ENCODE peak calls at places on chromosome 21, in ten cellular contexts. One of them, this sample, is unnamed.

GRCh38 chr21:45130324-45130774 is 56.0 kb downstream of the ADARB1 start:
- DNase-seq in NCI-H460: peak
- DNase-seq in T-helper 2 cell: no peak
- DNase-seq in NAMALWA: no peak
- DNase-seq in pons: no peak
- DNase-seq in left colon: no peak
- DNase-seq in HCEC 1CT: peak
- DNase-seq in glutamatergic neuron: no peak
- DNase-seq in non-pigmented ciliary epithelial cell: peak
- DNase-seq in cardiac muscle cell: peak
- DNase-seq in this sample: no peak

GRCh38 chr21:28639742-28640141 is 352.9 kb downstream of the LTN1 start:
- DNase-seq in HCEC 1CT: no peak
- DNase-seq in non-pigmented ciliary epithelial cell: no peak
- DNase-seq in glutamatergic neuron: no peak
- DNase-seq in pons: no peak
- DNase-seq in NAMALWA: no peak
- DNase-seq in NCI-H460: no peak
- DNase-seq in T-helper 2 cell: no peak
- DNase-seq in left colon: no peak
- DNase-seq in cardiac muscle cell: peak
- DNase-seq in this sample: no peak

GRCh38 chr21:42010507-42011493 is 640 bp upstream of the ZBTB21 start:
- DNase-seq in NCI-H460: no peak
- DNase-seq in HCEC 1CT: peak
- DNase-seq in glutamatergic neuron: peak
- DNase-seq in pons: no peak
- DNase-seq in T-helper 2 cell: peak
- DNase-seq in non-pigmented ciliary epithelial cell: no peak
- DNase-seq in left colon: peak
- DNase-seq in NAMALWA: peak
- DNase-seq in cardiac muscle cell: peak
- DNase-seq in this sample: peak

GRCh38 chr21:46190491-46191131 is 6.4 kb upstream of the SPATC1L start:
- DNase-seq in left colon: no peak
- DNase-seq in T-helper 2 cell: no peak
- DNase-seq in non-pigmented ciliary epithelial cell: no peak
- DNase-seq in glutamatergic neuron: no peak
- DNase-seq in cardiac muscle cell: no peak
- DNase-seq in NAMALWA: no peak
- DNase-seq in pons: no peak
- DNase-seq in HCEC 1CT: no peak
- DNase-seq in NCI-H460: no peak
- DNase-seq in this sample: no peak

GRCh38 chr21:41433566-41433965 is 7.5 kb downstream of the MX1 start:
- DNase-seq in NCI-H460: no peak
- DNase-seq in pons: no peak
- DNase-seq in T-helper 2 cell: no peak
- DNase-seq in NAMALWA: no peak
- DNase-seq in HCEC 1CT: no peak
- DNase-seq in left colon: no peak
- DNase-seq in cardiac muscle cell: no peak
- DNase-seq in glutamatergic neuron: no peak
- DNase-seq in non-pigmented ciliary epithelial cell: no peak
- DNase-seq in this sample: no peak

GRCh38 chr21:37227071-37228002 is 39.8 kb downstream of the VPS26C start:
- DNase-seq in NCI-H460: no peak
- DNase-seq in HCEC 1CT: no peak
- DNase-seq in non-pigmented ciliary epithelial cell: no peak
- DNase-seq in pons: no peak
- DNase-seq in left colon: no peak
- DNase-seq in NAMALWA: no peak
- DNase-seq in glutamatergic neuron: no peak
- DNase-seq in T-helper 2 cell: no peak
- DNase-seq in cardiac muscle cell: no peak
- DNase-seq in this sample: no peak

GRCh38 chr21:44686000-44686781 is 4.2 kb upstream of the KRTAP12-1 start:
- DNase-seq in pons: no peak
- DNase-seq in glutamatergic neuron: no peak
- DNase-seq in NCI-H460: no peak
- DNase-seq in left colon: no peak
- DNase-seq in non-pigmented ciliary epithelial cell: no peak
- DNase-seq in cardiac muscle cell: no peak
- DNase-seq in HCEC 1CT: no peak
- DNase-seq in NAMALWA: no peak
- DNase-seq in T-helper 2 cell: no peak
- DNase-seq in this sample: no peak

GRCh38 chr21:37365657-37366487 is 701 bp upstream of the DYRK1A start:
- DNase-seq in HCEC 1CT: peak
- DNase-seq in glutamatergic neuron: peak
- DNase-seq in NCI-H460: peak
- DNase-seq in left colon: peak
- DNase-seq in non-pigmented ciliary epithelial cell: no peak
- DNase-seq in NAMALWA: peak
- DNase-seq in pons: peak
- DNase-seq in T-helper 2 cell: peak
- DNase-seq in cardiac muscle cell: peak
- DNase-seq in this sample: peak

GRCh38 chr21:45468971-45469272 is 64.0 kb downstream of the COL18A1 start:
- DNase-seq in T-helper 2 cell: no peak
- DNase-seq in glutamatergic neuron: no peak
- DNase-seq in HCEC 1CT: no peak
- DNase-seq in cardiac muscle cell: no peak
- DNase-seq in NAMALWA: no peak
- DNase-seq in left colon: no peak
- DNase-seq in pons: no peak
- DNase-seq in NCI-H460: no peak
- DNase-seq in non-pigmented ciliary epithelial cell: no peak
- DNase-seq in this sample: no peak

GRCh38 chr21:45876381-45877159 is 105.0 kb upstream of the COL6A1 start:
- DNase-seq in NCI-H460: no peak
- DNase-seq in glutamatergic neuron: no peak
- DNase-seq in T-helper 2 cell: no peak
- DNase-seq in NAMALWA: no peak
- DNase-seq in cardiac muscle cell: no peak
- DNase-seq in pons: no peak
- DNase-seq in non-pigmented ciliary epithelial cell: no peak
- DNase-seq in HCEC 1CT: no peak
- DNase-seq in left colon: no peak
- DNase-seq in this sample: no peak

GRCh38 chr21:45248893-45249381 is 38.8 kb downstream of the POFUT2 start:
- DNase-seq in cardiac muscle cell: peak
- DNase-seq in left colon: no peak
- DNase-seq in glutamatergic neuron: no peak
- DNase-seq in non-pigmented ciliary epithelial cell: no peak
- DNase-seq in NAMALWA: no peak
- DNase-seq in T-helper 2 cell: no peak
- DNase-seq in NCI-H460: no peak
- DNase-seq in pons: peak
- DNase-seq in HCEC 1CT: no peak
- DNase-seq in this sample: no peak

GRCh38 chr21:42757422-42757821 is 104.0 kb downstream of the PDE9A start:
- DNase-seq in glutamatergic neuron: no peak
- DNase-seq in non-pigmented ciliary epithelial cell: no peak
- DNase-seq in NCI-H460: no peak
- DNase-seq in T-helper 2 cell: no peak
- DNase-seq in left colon: no peak
- DNase-seq in HCEC 1CT: no peak
- DNase-seq in pons: no peak
- DNase-seq in cardiac muscle cell: no peak
- DNase-seq in NAMALWA: no peak
- DNase-seq in this sample: no peak

GRCh38 chr21:29506947-29507346 is 208.2 kb downstream of the BACH1 start:
- DNase-seq in glutamatergic neuron: no peak
- DNase-seq in HCEC 1CT: no peak
- DNase-seq in pons: no peak
- DNase-seq in NCI-H460: no peak
- DNase-seq in cardiac muscle cell: no peak
- DNase-seq in NAMALWA: no peak
- DNase-seq in T-helper 2 cell: no peak
- DNase-seq in non-pigmented ciliary epithelial cell: peak
- DNase-seq in left colon: no peak
- DNase-seq in this sample: no peak

GRCh38 chr21:32347351-32347750 is 45.5 kb downstream of the URB1 start:
- DNase-seq in non-pigmented ciliary epithelial cell: no peak
- DNase-seq in NCI-H460: no peak
- DNase-seq in T-helper 2 cell: no peak
- DNase-seq in pons: no peak
- DNase-seq in left colon: no peak
- DNase-seq in NAMALWA: no peak
- DNase-seq in HCEC 1CT: no peak
- DNase-seq in glutamatergic neuron: no peak
- DNase-seq in cardiac muscle cell: no peak
- DNase-seq in this sample: no peak

GRCh38 chr21:33655591-33656221 is 13.4 kb downstream of the ITSN1 start:
- DNase-seq in left colon: no peak
- DNase-seq in T-helper 2 cell: no peak
- DNase-seq in glutamatergic neuron: no peak
- DNase-seq in NAMALWA: no peak
- DNase-seq in NCI-H460: peak
- DNase-seq in HCEC 1CT: peak
- DNase-seq in non-pigmented ciliary epithelial cell: peak
- DNase-seq in pons: no peak
- DNase-seq in cardiac muscle cell: peak
- DNase-seq in this sample: no peak

GRCh38 chr21:18147678-18148077 is 97.0 kb upstream of the CHODL start:
- DNase-seq in T-helper 2 cell: no peak
- DNase-seq in non-pigmented ciliary epithelial cell: no peak
- DNase-seq in left colon: no peak
- DNase-seq in HCEC 1CT: no peak
- DNase-seq in NCI-H460: no peak
- DNase-seq in glutamatergic neuron: no peak
- DNase-seq in pons: no peak
- DNase-seq in cardiac muscle cell: peak
- DNase-seq in NAMALWA: no peak
- DNase-seq in this sample: no peak

GRCh38 chr21:34189506-34189905 is 116.1 kb downstream of the MRPS6 start:
- DNase-seq in glutamatergic neuron: no peak
- DNase-seq in pons: no peak
- DNase-seq in T-helper 2 cell: no peak
- DNase-seq in non-pigmented ciliary epithelial cell: no peak
- DNase-seq in NAMALWA: no peak
- DNase-seq in NCI-H460: no peak
- DNase-seq in HCEC 1CT: no peak
- DNase-seq in cardiac muscle cell: no peak
- DNase-seq in left colon: no peak
- DNase-seq in this sample: no peak

GRCh38 chr21:30072496-30072895 is 94.1 kb downstream of the CLDN17 start:
- DNase-seq in glutamatergic neuron: peak
- DNase-seq in cardiac muscle cell: peak
- DNase-seq in non-pigmented ciliary epithelial cell: no peak
- DNase-seq in T-helper 2 cell: peak
- DNase-seq in left colon: peak
- DNase-seq in NCI-H460: peak
- DNase-seq in HCEC 1CT: no peak
- DNase-seq in pons: peak
- DNase-seq in NAMALWA: peak
- DNase-seq in this sample: peak

GRCh38 chr21:46215436-46216131 is 13.0 kb downstream of the LSS start:
- DNase-seq in cardiac muscle cell: no peak
- DNase-seq in glutamatergic neuron: no peak
- DNase-seq in HCEC 1CT: no peak
- DNase-seq in NAMALWA: no peak
- DNase-seq in left colon: no peak
- DNase-seq in pons: no peak
- DNase-seq in non-pigmented ciliary epithelial cell: no peak
- DNase-seq in NCI-H460: no peak
- DNase-seq in T-helper 2 cell: no peak
- DNase-seq in this sample: no peak

GRCh38 chr21:25561668-25562641 is 45.3 kb downstream of the MRPL39 start:
- DNase-seq in left colon: peak
- DNase-seq in NCI-H460: peak
- DNase-seq in T-helper 2 cell: peak
- DNase-seq in non-pigmented ciliary epithelial cell: no peak
- DNase-seq in NAMALWA: peak
- DNase-seq in glutamatergic neuron: peak
- DNase-seq in pons: peak
- DNase-seq in HCEC 1CT: peak
- DNase-seq in cardiac muscle cell: peak
- DNase-seq in this sample: peak

GRCh38 chr21:34606051-34606450 is 8.9 kb downstream of the RCAN1 start:
- DNase-seq in T-helper 2 cell: no peak
- DNase-seq in pons: peak
- DNase-seq in cardiac muscle cell: no peak
- DNase-seq in NAMALWA: no peak
- DNase-seq in NCI-H460: no peak
- DNase-seq in glutamatergic neuron: no peak
- DNase-seq in left colon: no peak
- DNase-seq in non-pigmented ciliary epithelial cell: no peak
- DNase-seq in HCEC 1CT: no peak
- DNase-seq in this sample: no peak

GRCh38 chr21:33168886-33169285 is 60.9 kb upstream of the IFNAR2 start:
- DNase-seq in pons: no peak
- DNase-seq in left colon: no peak
- DNase-seq in cardiac muscle cell: no peak
- DNase-seq in NCI-H460: no peak
- DNase-seq in NAMALWA: no peak
- DNase-seq in T-helper 2 cell: no peak
- DNase-seq in glutamatergic neuron: no peak
- DNase-seq in non-pigmented ciliary epithelial cell: no peak
- DNase-seq in HCEC 1CT: no peak
- DNase-seq in this sample: no peak

GRCh38 chr21:26849428-26850115 is 4.4 kb upstream of the ADAMTS1 start:
- DNase-seq in cardiac muscle cell: peak
- DNase-seq in NAMALWA: peak
- DNase-seq in non-pigmented ciliary epithelial cell: no peak
- DNase-seq in T-helper 2 cell: peak
- DNase-seq in left colon: no peak
- DNase-seq in pons: peak
- DNase-seq in NCI-H460: no peak
- DNase-seq in glutamatergic neuron: no peak
- DNase-seq in HCEC 1CT: peak
- DNase-seq in this sample: no peak

GRCh38 chr21:44509539-44509938 is 30.5 kb downstream of the KRTAP10-1 start:
- DNase-seq in non-pigmented ciliary epithelial cell: no peak
- DNase-seq in HCEC 1CT: no peak
- DNase-seq in cardiac muscle cell: no peak
- DNase-seq in NAMALWA: peak
- DNase-seq in glutamatergic neuron: no peak
- DNase-seq in T-helper 2 cell: no peak
- DNase-seq in left colon: peak
- DNase-seq in NCI-H460: peak
- DNase-seq in pons: peak
- DNase-seq in this sample: no peak

GRCh38 chr21:44428281-44428942 is 26.9 kb upstream of the LRRC3 start:
- DNase-seq in non-pigmented ciliary epithelial cell: no peak
- DNase-seq in left colon: peak
- DNase-seq in NAMALWA: peak
- DNase-seq in NCI-H460: peak
- DNase-seq in glutamatergic neuron: no peak
- DNase-seq in pons: no peak
- DNase-seq in HCEC 1CT: no peak
- DNase-seq in cardiac muscle cell: no peak
- DNase-seq in T-helper 2 cell: peak
- DNase-seq in this sample: peak

GRCh38 chr21:16388291-16388690 is 658.5 kb downstream of the USP25 start:
- DNase-seq in NCI-H460: no peak
- DNase-seq in NAMALWA: no peak
- DNase-seq in T-helper 2 cell: no peak
- DNase-seq in left colon: no peak
- DNase-seq in HCEC 1CT: no peak
- DNase-seq in glutamatergic neuron: no peak
- DNase-seq in pons: no peak
- DNase-seq in cardiac muscle cell: no peak
- DNase-seq in non-pigmented ciliary epithelial cell: no peak
- DNase-seq in this sample: no peak